ENCODE peak calls at places on chromosomes 6 and 20, in nine cellular contexts. J is AG10803, N is heart left ventricle, V is HFFc6, B is caudate nucleus, O is AG09319, D is cardiac muscle cell, F is GM12892, C is A549. S is an unnamed sample.

GRCh38 chr20:51346686-51347485 is 195.6 kb downstream of the NFATC2 start:
- DNase-seq in J (peak; percentile 68), N (no peak), V (peak; percentile 66), B (no peak), O (no peak), D (no peak), F (no peak), C (peak; percentile 83), S (no peak)

GRCh38 chr6:137043710-137044365 is 927 bp downstream of the IL20RA start:
- DNase-seq in J (peak; percentile 29), N (peak; percentile 44), V (no peak), B (no peak), O (no peak), D (peak; percentile 51), F (no peak), C (peak; percentile 16), S (peak; percentile 25)

GRCh38 chr20:57661201-57662027 is 41.2 kb upstream of the ZBP1 start:
- DNase-seq in J (no peak), N (peak; percentile 33), V (no peak), B (no peak), O (no peak), D (no peak), F (peak; percentile 20), C (no peak), S (no peak)

GRCh38 chr20:44020406-44021148 is 105.9 kb downstream of the TOX2 start:
- DNase-seq in J (no peak), N (no peak), V (no peak), B (no peak), O (no peak), D (no peak), F (no peak), C (no peak), S (peak; percentile 56)

GRCh38 chr20:22686097-22686496 is 101.7 kb upstream of the FOXA2 start:
- DNase-seq in J (peak; percentile 56), N (peak; percentile 66), V (peak; percentile 45), B (no peak), O (peak; percentile 18), D (peak; percentile 78), F (no peak), C (peak; percentile 83), S (peak; percentile 86)

GRCh38 chr6:139369568-139370046 is 4.8 kb downstream of the CITED2 start:
- DNase-seq in J (peak; percentile 87), N (no peak), V (peak; percentile 83), B (no peak), O (peak; percentile 32), D (peak; percentile 80), F (no peak), C (peak; percentile 27), S (peak; percentile 75)

GRCh38 chr6:13535306-13535705 is 39.1 kb upstream of the SIRT5 start:
- DNase-seq in J (no peak), N (no peak), V (no peak), B (no peak), O (no peak), D (no peak), F (no peak), C (no peak), S (no peak)

GRCh38 chr20:61599061-61599930 is 347.2 kb downstream of the CDH4 start:
- DNase-seq in J (no peak), N (no peak), V (no peak), B (no peak), O (no peak), D (no peak), F (no peak), C (no peak), S (no peak)

GRCh38 chr20:41411458-41411857 is 44.8 kb upstream of the EMILIN3 start:
- DNase-seq in J (peak; percentile 74), N (no peak), V (peak; percentile 70), B (no peak), O (peak; percentile 24), D (peak; percentile 55), F (no peak), C (peak; percentile 17), S (no peak)

GRCh38 chr6:52410979-52411378 is 9.2 kb upstream of the EFHC1 start:
- DNase-seq in J (peak; percentile 56), N (no peak), V (peak; percentile 32), B (no peak), O (no peak), D (no peak), F (no peak), C (no peak), S (no peak)

GRCh38 chr6:135576055-135576454 is 78.5 kb upstream of the AHI1 start:
- DNase-seq in J (peak; percentile 78), N (no peak), V (peak; percentile 41), B (no peak), O (no peak), D (peak; percentile 57), F (no peak), C (peak; percentile 11), S (no peak)

GRCh38 chr20:53623454-53624206 is 30.0 kb upstream of the ZNF217 start:
- DNase-seq in J (peak; percentile 76), N (peak; percentile 76), V (peak; percentile 72), B (peak; percentile 20), O (peak; percentile 42), D (peak; percentile 82), F (no peak), C (peak; percentile 88), S (peak; percentile 87)

GRCh38 chr20:20480126-20480525 is 112.2 kb downstream of the INSM1 start:
- DNase-seq in J (no peak), N (no peak), V (no peak), B (no peak), O (no peak), D (no peak), F (no peak), C (no peak), S (no peak)

GRCh38 chr6:51209651-51210050 is 391.0 kb downstream of the TFAP2B start:
- DNase-seq in J (no peak), N (no peak), V (no peak), B (no peak), O (no peak), D (no peak), F (no peak), C (no peak), S (no peak)

GRCh38 chr6:28225056-28225834 is at the start of gene ZSCAN9:
- DNase-seq in J (peak; percentile 86), N (peak; percentile 92), V (peak; percentile 87), B (peak; percentile 62), O (peak; percentile 62), D (peak; percentile 93), F (peak; percentile 52), C (peak; percentile 90), S (peak; percentile 92)

GRCh38 chr6:157724960-157725741 is 97.9 kb upstream of the SNX9 start:
- DNase-seq in J (peak; percentile 69), N (peak; percentile 50), V (no peak), B (no peak), O (peak; percentile 75), D (no peak), F (no peak), C (no peak), S (no peak)

GRCh38 chr6:39029156-39030011 is 19.2 kb upstream of the GLP1R start:
- DNase-seq in J (no peak), N (no peak), V (no peak), B (no peak), O (no peak), D (peak; percentile 14), F (no peak), C (peak; percentile 4), S (peak; percentile 72)

GRCh38 chr20:21360686-21361085 is 36.6 kb downstream of the NKX2-4 start:
- DNase-seq in J (no peak), N (no peak), V (peak; percentile 7), B (no peak), O (peak; percentile 38), D (peak; percentile 24), F (no peak), C (no peak), S (no peak)

GRCh38 chr20:42435230-42435629 is 754.5 kb downstream of the PTPRT start:
- DNase-seq in J (no peak), N (no peak), V (no peak), B (no peak), O (no peak), D (no peak), F (peak; percentile 7), C (no peak), S (no peak)

GRCh38 chr6:4435981-4436445 is 300.6 kb upstream of the ECI2 start:
- DNase-seq in J (no peak), N (no peak), V (no peak), B (no peak), O (no peak), D (no peak), F (no peak), C (no peak), S (no peak)

GRCh38 chr6:11140061-11140460 is 28.5 kb upstream of the ERVFRD-1 start:
- DNase-seq in J (no peak), N (no peak), V (peak; percentile 25), B (no peak), O (no peak), D (no peak), F (no peak), C (no peak), S (peak; percentile 44)

GRCh38 chr6:111793711-111794111 is 79.5 kb downstream of the FYN start:
- DNase-seq in J (no peak), N (no peak), V (no peak), B (no peak), O (no peak), D (no peak), F (no peak), C (no peak), S (no peak)

GRCh38 chr6:150775804-150776203 is 89.7 kb upstream of the MTHFD1L start:
- DNase-seq in J (no peak), N (peak; percentile 46), V (no peak), B (no peak), O (no peak), D (no peak), F (no peak), C (no peak), S (no peak)

GRCh38 chr20:35319206-35320197 is 27.3 kb upstream of the FAM83C start:
- DNase-seq in J (no peak), N (no peak), V (peak; percentile 50), B (no peak), O (no peak), D (no peak), F (no peak), C (peak; percentile 35), S (peak; percentile 19)

GRCh38 chr6:151659212-151659611 is 148.3 kb upstream of the ESR1 start:
- DNase-seq in J (no peak), N (no peak), V (no peak), B (no peak), O (no peak), D (no peak), F (no peak), C (no peak), S (no peak)

GRCh38 chr6:46221221-46221793 is 50.5 kb upstream of the ENPP5 start:
- DNase-seq in J (peak; percentile 52), N (no peak), V (peak; percentile 7), B (no peak), O (peak; percentile 3), D (peak; percentile 58), F (no peak), C (peak; percentile 1), S (peak; percentile 47)

GRCh38 chr20:40090236-40090635 is 598.8 kb downstream of the MAFB start:
- DNase-seq in J (no peak), N (no peak), V (no peak), B (no peak), O (no peak), D (no peak), F (no peak), C (no peak), S (peak; percentile 14)

GRCh38 chr6:38110407-38111025 is 291.0 kb downstream of the ZFAND3 start:
- DNase-seq in J (peak; percentile 16), N (peak; percentile 37), V (no peak), B (peak; percentile 57), O (no peak), D (peak; percentile 19), F (no peak), C (no peak), S (no peak)

GRCh38 chr6:22008248-22008836 is 288.5 kb downstream of the PRL start:
- DNase-seq in J (no peak), N (no peak), V (peak; percentile 13), B (no peak), O (no peak), D (no peak), F (no peak), C (peak; percentile 14), S (no peak)

GRCh38 chr20:48769111-48769879 is 58.5 kb downstream of the PREX1 start:
- DNase-seq in J (no peak), N (no peak), V (no peak), B (peak; percentile 32), O (no peak), D (peak; percentile 62), F (no peak), C (no peak), S (peak; percentile 33)

GRCh38 chr20:48538856-48539255 is 288.9 kb downstream of the PREX1 start:
- DNase-seq in J (no peak), N (no peak), V (no peak), B (no peak), O (no peak), D (no peak), F (no peak), C (no peak), S (peak; percentile 83)

S was measured in mesendoderm.